ENCODE peak calls at places on chromosome 15, in ten cellular contexts. D is keratinocyte, T is fibroblast of mammary gland, W is GM23338, S is fibroblast of the aortic adventitia, N is endothelial cell, U is cardiac muscle cell, Z is prostate gland, Q is thoracic aorta, R is kidney epithelial cell. Y is an unnamed sample.

GRCh38 chr15:37931868-37932267 is 2.6 kb upstream of the TMCO5A start:
- DNase-seq in D (no peak), Z (no peak), S (peak), T (peak), U (no peak), R (no peak), N (no peak), W (no peak), Q (no peak), Y (no peak)

GRCh38 chr15:90141646-90142045 is 39.4 kb upstream of the IDH2 start:
- DNase-seq in Z (no peak), R (no peak), T (peak), S (peak), Q (no peak), N (no peak), D (no peak), U (no peak), W (no peak), Y (no peak)

GRCh38 chr15:60612400-60613048 is 133.6 kb upstream of the ICE2 start:
- DNase-seq in R (no peak), N (no peak), S (peak), U (peak), Q (no peak), Z (peak), D (no peak), W (no peak), T (peak), Y (no peak)

GRCh38 chr15:67923647-67923971 is 83.8 kb upstream of the RNU6-1 start:
- DNase-seq in U (no peak), W (no peak), T (no peak), N (no peak), R (no peak), Z (no peak), Q (no peak), S (peak), D (no peak), Y (no peak)

GRCh38 chr15:70480196-70480856 is 283.0 kb downstream of the UACA start:
- DNase-seq in W (no peak), U (no peak), Q (no peak), S (no peak), R (no peak), N (no peak), D (no peak), Z (no peak), T (no peak), Y (peak)

GRCh38 chr15:70196314-70197291 is 98.9 kb upstream of the TLE3 start:
- DNase-seq in Q (no peak), R (peak), T (peak), S (peak), W (peak), D (peak), N (no peak), U (peak), Z (peak), Y (peak)

GRCh38 chr15:70761931-70762468 is 1.4 kb downstream of the UACA start:
- DNase-seq in Z (no peak), W (no peak), N (no peak), Q (no peak), S (peak), R (no peak), U (no peak), T (no peak), D (no peak), Y (no peak)

GRCh38 chr15:71003314-71003713 is 110.7 kb downstream of the LRRC49 start:
- DNase-seq in R (no peak), Q (no peak), W (no peak), N (no peak), D (no peak), S (peak), T (peak), Z (no peak), U (no peak), Y (no peak)

GRCh38 chr15:66085128-66085527 is 168.4 kb downstream of the MEGF11 start:
- DNase-seq in R (no peak), Z (no peak), Q (no peak), T (no peak), W (peak), N (peak), S (no peak), D (no peak), U (no peak), Y (no peak)

GRCh38 chr15:82047493-82048446 is 2.0 kb upstream of the MEX3B start:
- DNase-seq in S (peak), N (peak), R (no peak), W (peak), D (no peak), Z (no peak), Q (no peak), U (peak), T (peak), Y (peak)

GRCh38 chr15:60631620-60632019 is 152.7 kb upstream of the ICE2 start:
- DNase-seq in Z (no peak), N (no peak), T (no peak), W (no peak), U (no peak), Q (no peak), D (no peak), S (no peak), R (no peak), Y (no peak)

GRCh38 chr15:67076147-67076843 is 10.9 kb downstream of the SMAD3 start:
- DNase-seq in S (peak), U (no peak), Z (no peak), D (no peak), R (peak), W (no peak), Q (peak), N (no peak), T (peak), Y (peak)

GRCh38 chr15:67130673-67131601 is 65.5 kb downstream of the SMAD3 start:
- DNase-seq in T (peak), N (no peak), Z (no peak), R (no peak), U (no peak), S (peak), W (no peak), Q (no peak), D (no peak), Y (no peak)

GRCh38 chr15:84795186-84795585 is 22.0 kb upstream of the ALPK3 start:
- DNase-seq in T (no peak), U (no peak), D (no peak), R (no peak), Z (no peak), S (no peak), Q (no peak), W (no peak), N (no peak), Y (no peak)

GRCh38 chr15:59035157-59035556 is 47.7 kb downstream of the RNF111 start:
- DNase-seq in Z (no peak), S (no peak), D (no peak), N (no peak), Q (no peak), W (no peak), U (no peak), T (no peak), R (no peak), Y (no peak)

GRCh38 chr15:80580536-80581260 is 114.4 kb upstream of the ABHD17C start:
- DNase-seq in T (no peak), R (no peak), Z (no peak), Q (no peak), N (no peak), D (no peak), U (no peak), W (no peak), S (no peak), Y (no peak)

GRCh38 chr15:82750831-82751181 is 41.1 kb upstream of the AP3B2 start:
- DNase-seq in Z (no peak), D (no peak), T (peak), Q (no peak), N (peak), R (no peak), U (no peak), S (no peak), W (peak), Y (peak)

GRCh38 chr15:61749169-61749568 is 311.1 kb downstream of the VPS13C start:
- DNase-seq in U (no peak), N (no peak), Q (no peak), S (no peak), T (peak), W (no peak), D (peak), R (no peak), Z (peak), Y (no peak)

GRCh38 chr15:99961011-99961441 is 227.8 kb upstream of the LYSMD4 start:
- DNase-seq in N (peak), W (peak), D (no peak), S (no peak), R (no peak), U (peak), Z (no peak), T (peak), Q (no peak), Y (no peak)

GRCh38 chr15:84915011-84915958 is 30.8 kb downstream of the SLC28A1 start:
- DNase-seq in S (peak), Z (peak), W (peak), U (peak), T (peak), R (peak), Q (peak), D (peak), N (no peak), Y (peak)

GRCh38 chr15:74460298-74460697 is 662 bp downstream of the UBL7 start:
- DNase-seq in T (no peak), R (no peak), U (no peak), D (no peak), N (no peak), W (peak), S (no peak), Q (no peak), Z (no peak), Y (peak)

GRCh38 chr15:40248006-40248783 is 9.3 kb downstream of the PAK6 start:
- DNase-seq in T (no peak), R (no peak), Z (no peak), N (no peak), W (no peak), Q (no peak), D (no peak), S (no peak), U (no peak), Y (no peak)

GRCh38 chr15:85800460-85801123 is 5.9 kb upstream of the KLHL25 start:
- DNase-seq in D (no peak), S (peak), W (peak), N (no peak), Q (peak), T (peak), R (peak), Z (peak), U (no peak), Y (no peak)

GRCh38 chr15:37135225-37135624 is 34.9 kb upstream of the MEIS2 start:
- DNase-seq in N (no peak), T (no peak), U (peak), Q (no peak), D (no peak), W (peak), Z (no peak), R (no peak), S (no peak), Y (no peak)

GRCh38 chr15:75577401-75578205 is 1.5 kb downstream of the PTPN9 start:
- DNase-seq in R (no peak), Z (peak), N (no peak), D (no peak), Q (no peak), W (peak), U (no peak), S (peak), T (no peak), Y (no peak)

DNA sequence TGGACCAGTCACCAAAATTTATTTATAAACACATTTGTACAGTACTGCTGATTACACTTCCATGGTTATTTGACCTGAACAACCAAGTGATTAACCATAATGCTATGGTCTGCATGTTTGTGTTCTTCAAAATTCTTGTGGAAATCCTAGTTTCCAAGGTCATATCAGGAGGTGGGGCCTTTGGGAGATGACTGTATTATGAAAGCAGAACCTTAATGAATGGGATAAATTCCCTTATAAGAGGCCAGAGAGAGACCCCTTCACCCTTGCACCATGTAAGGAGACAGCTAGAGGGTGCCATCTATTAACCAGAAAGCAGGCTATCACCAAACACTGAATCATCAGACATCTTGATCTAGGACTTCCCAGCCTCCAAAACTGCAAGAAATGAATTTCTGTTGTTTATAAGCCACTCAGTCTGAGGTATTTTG is 1.9 kb downstream of the SCAPER start:
- DNase-seq in Q (no peak), N (no peak), U (peak), S (peak), W (peak), T (peak), D (no peak), Z (no peak), R (no peak), Y (peak)
- TF ChIP-seq CTCF in Q (no peak), N (no peak), U (peak), S (peak), W (peak), T (peak), D (peak), Z (peak), R (peak), Y (peak)

DNA sequence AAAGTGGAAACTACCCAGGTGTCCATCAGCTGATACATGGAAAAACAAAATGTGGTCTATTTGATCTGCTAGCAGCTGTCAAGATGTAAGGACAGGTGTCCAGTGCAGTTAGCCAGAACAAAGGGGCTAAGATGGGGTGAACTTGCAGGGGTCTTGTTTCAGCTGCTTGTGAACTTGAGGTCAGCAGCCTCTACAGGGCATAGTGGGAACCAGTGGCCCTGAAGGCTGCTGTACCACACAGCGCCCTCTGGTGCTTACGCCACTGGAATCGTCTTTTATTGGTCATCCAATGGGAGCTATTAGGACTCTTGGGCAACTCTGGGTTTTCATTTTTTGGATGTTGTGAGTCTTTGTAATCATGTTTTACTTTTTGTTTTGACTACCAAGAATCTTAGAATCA is 62.2 kb upstream of the CTSH start:
- DNase-seq in W (peak), R (no peak), Z (no peak), S (peak), D (no peak), N (peak), U (peak), Q (no peak), T (peak), Y (peak)
- TF ChIP-seq CTCF in W (peak), R (peak), Z (no peak), S (peak), D (peak), N (peak), U (peak), Q (peak), T (peak), Y (no peak)

GRCh38 chr15:51736069-51736468 is 1.4 kb downstream of the LYSMD2 start:
- DNase-seq in D (no peak), T (no peak), Q (no peak), N (no peak), U (no peak), S (no peak), Z (no peak), R (no peak), W (no peak), Y (peak)

GRCh38 chr15:51737538-51738305 is at the start of gene LYSMD2:
- DNase-seq in N (peak), U (peak), T (peak), W (peak), Z (peak), D (no peak), S (no peak), Q (no peak), R (no peak), Y (peak)

GRCh38 chr15:51736646-51737537 is 563 bp downstream of the LYSMD2 start:
- DNase-seq in U (peak), Z (peak), T (no peak), Q (no peak), R (no peak), S (no peak), W (peak), D (no peak), N (peak), Y (peak)

GRCh38 chr15:51735611-51736010 is 1.8 kb downstream of the LYSMD2 start:
- DNase-seq in N (no peak), T (no peak), S (no peak), U (no peak), D (no peak), R (no peak), Z (no peak), W (no peak), Q (no peak), Y (no peak)

GRCh38 chr15:51735211-51735610 is 2.2 kb downstream of the LYSMD2 start:
- DNase-seq in D (no peak), T (no peak), N (no peak), W (no peak), Z (no peak), U (no peak), Q (no peak), R (no peak), S (no peak), Y (no peak)
- TF ChIP-seq CTCF in D (no peak), T (peak), N (no peak), W (peak), Z (no peak), U (no peak), Q (no peak), R (no peak), S (peak), Y (no peak)

GRCh38 chr15:101017041-101017754 is 98.0 kb downstream of the LRRK1 start:
- DNase-seq in W (peak), N (peak), Z (no peak), U (peak), D (no peak), S (no peak), T (no peak), Q (no peak), R (no peak), Y (no peak)
- TF ChIP-seq CTCF in W (peak), N (no peak), Z (no peak), U (peak), D (no peak), S (no peak), T (peak), Q (no peak), R (no peak), Y (no peak)

GRCh38 chr15:57655809-57656208 is 50.7 kb upstream of the POLR2M start:
- DNase-seq in N (no peak), W (peak), Z (no peak), Q (no peak), S (no peak), D (no peak), R (no peak), T (no peak), U (peak), Y (no peak)
- TF ChIP-seq CTCF in N (no peak), W (peak), Z (no peak), Q (no peak), S (no peak), D (no peak), R (peak), T (no peak), U (no peak), Y (no peak)

GRCh38 chr15:42800731-42801474 is 64.0 kb upstream of the CDAN1 start:
- DNase-seq in S (no peak), U (peak), W (peak), Q (no peak), T (no peak), R (no peak), D (no peak), N (peak), Z (no peak), Y (no peak)
- TF ChIP-seq CTCF in S (peak), U (no peak), W (peak), Q (no peak), T (no peak), R (no peak), D (peak), N (no peak), Z (no peak), Y (no peak)

GRCh38 chr15:64090527-64090926 is 3.1 kb downstream of the CIAO2A start:
- DNase-seq in Q (no peak), U (no peak), Z (no peak), R (no peak), D (no peak), T (no peak), W (no peak), N (no peak), S (no peak), Y (peak)

GRCh38 chr15:64092075-64092820 is 1.4 kb downstream of the CIAO2A start:
- DNase-seq in D (no peak), Q (no peak), Z (no peak), T (no peak), S (no peak), N (no peak), U (no peak), R (no peak), W (peak), Y (peak)

GRCh38 chr15:64095431-64095794 is 369 bp upstream of the SNX1 start:
- DNase-seq in Q (no peak), Z (no peak), T (no peak), W (no peak), R (no peak), U (no peak), S (no peak), N (no peak), D (no peak), Y (no peak)

GRCh38 chr15:64093627-64094417 is at the start of gene CIAO2A:
- DNase-seq in T (peak), N (peak), S (peak), U (peak), R (peak), W (peak), D (peak), Q (peak), Z (peak), Y (peak)

DNA sequence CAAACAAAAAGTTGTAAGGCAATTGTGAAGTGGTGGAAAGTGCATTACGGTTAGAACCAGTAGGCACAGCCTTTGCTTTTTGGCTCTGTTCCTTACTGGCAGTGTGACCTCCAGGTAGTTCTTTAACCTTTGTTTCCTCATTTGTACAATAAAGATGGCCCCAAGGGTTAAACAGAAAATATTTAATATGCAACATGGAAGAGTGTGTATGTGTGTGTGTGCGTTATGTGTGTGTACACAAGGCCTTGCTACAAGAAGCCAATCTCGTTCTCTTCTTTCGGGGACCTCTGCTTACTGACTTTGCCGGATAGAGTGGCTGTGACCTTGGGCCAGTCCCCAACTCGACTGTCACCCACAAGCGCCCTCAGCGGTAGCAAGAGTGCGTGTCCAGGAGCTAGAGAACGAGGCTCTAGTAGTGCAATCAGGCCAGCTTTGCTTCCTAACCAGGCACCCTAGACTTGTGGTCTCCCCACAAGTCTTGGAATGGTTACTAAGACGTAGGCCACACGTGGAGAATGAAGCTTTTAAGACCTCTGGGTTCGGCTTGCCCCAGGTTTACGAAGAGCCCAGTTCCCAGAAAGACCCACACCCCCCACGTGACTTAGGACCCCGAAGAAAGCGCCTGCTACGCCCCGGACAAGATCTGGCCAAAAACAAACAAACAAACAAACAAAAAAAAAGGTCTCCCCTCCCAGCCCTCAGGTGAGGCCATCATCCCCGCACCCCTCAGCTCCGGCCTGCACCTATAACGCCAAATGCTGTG is 593 bp downstream of the CIAO2A start:
- DNase-seq in R (no peak), W (peak), Q (no peak), U (peak), S (peak), Z (peak), D (no peak), T (peak), N (peak), Y (peak)
- TF ChIP-seq CTCF in R (no peak), W (no peak), Q (no peak), U (no peak), S (no peak), Z (no peak), D (no peak), T (no peak), N (no peak), Y (peak)

GRCh38 chr15:44883219-44883900 is 73.1 kb upstream of the TERB2 start:
- DNase-seq in W (no peak), D (no peak), R (no peak), Q (no peak), T (no peak), Z (no peak), U (no peak), N (no peak), S (no peak), Y (peak)

GRCh38 chr15:44879066-44879465 is 77.4 kb upstream of the TERB2 start:
- DNase-seq in R (no peak), N (no peak), S (no peak), W (no peak), T (no peak), U (no peak), Q (no peak), D (no peak), Z (no peak), Y (no peak)

GRCh38 chr15:44882499-44882968 is 74.0 kb upstream of the TERB2 start:
- DNase-seq in R (no peak), D (no peak), U (no peak), Q (no peak), T (no peak), Z (no peak), N (no peak), W (no peak), S (no peak), Y (peak)
- TF ChIP-seq CTCF in R (no peak), D (no peak), U (no peak), Q (no peak), T (no peak), Z (no peak), N (no peak), W (no peak), S (no peak), Y (no peak)

GRCh38 chr15:92315595-92316211 is 78.0 kb upstream of the ST8SIA2 start:
- DNase-seq in D (no peak), Q (no peak), S (no peak), R (no peak), Z (no peak), T (no peak), W (no peak), U (peak), N (no peak), Y (no peak)
- TF ChIP-seq CTCF in D (no peak), Q (no peak), S (no peak), R (no peak), Z (no peak), T (no peak), W (peak), U (no peak), N (no peak), Y (no peak)

GRCh38 chr15:50116477-50116876 is 2.6 kb downstream of the ATP8B4 start:
- DNase-seq in S (peak), N (peak), R (no peak), Z (no peak), Q (no peak), T (peak), U (peak), D (no peak), W (peak), Y (peak)
- TF ChIP-seq CTCF in S (peak), N (peak), R (peak), Z (no peak), Q (no peak), T (peak), U (peak), D (peak), W (peak), Y (peak)